ENCODE peak calls at places on chromosomes 3 and 15, in ten cellular contexts. N, L, B, W, I, C, O, M, F and T are unnamed samples.

GRCh38 chr3:131381445-131382291 is at the start of gene NUDT16:
- DNase-seq in N (peak), L (peak), B (peak), W (peak), I (peak), C (peak), O (peak), M (peak), F (peak), T (no peak)

GRCh38 chr3:189316296-189317019 is 144.7 kb downstream of the TPRG1 start:
- DNase-seq in N (peak), L (peak), B (peak), W (no peak), I (peak), C (peak), O (no peak), M (no peak), F (no peak), T (no peak)

GRCh38 chr15:81400640-81401236 is 26.7 kb upstream of the TMC3 start:
- DNase-seq in N (peak), L (peak), B (peak), W (peak), I (peak), C (peak), O (no peak), M (peak), F (no peak), T (peak)

GRCh38 chr3:152073267-152073666 is 195.5 kb upstream of the MBNL1 start:
- DNase-seq in N (no peak), L (no peak), B (no peak), W (no peak), I (no peak), C (peak), O (no peak), M (no peak), F (no peak), T (no peak)

GRCh38 chr3:65689436-65689835 is 349.3 kb downstream of the MAGI1 start:
- DNase-seq in N (no peak), L (no peak), B (no peak), W (no peak), I (peak), C (no peak), O (no peak), M (no peak), F (no peak), T (no peak)

GRCh38 chr3:74139648-74140047 is 474.8 kb downstream of the CNTN3 start:
- DNase-seq in N (no peak), L (no peak), B (no peak), W (no peak), I (peak), C (peak), O (no peak), M (peak), F (no peak), T (no peak)

GRCh38 chr3:13015286-13016082 is 57.7 kb downstream of the IQSEC1 start:
- DNase-seq in N (no peak), L (no peak), B (no peak), W (no peak), I (peak), C (peak), O (peak), M (no peak), F (no peak), T (peak)

GRCh38 chr15:84840255-84840654 is 23.1 kb downstream of the ALPK3 start:
- DNase-seq in N (no peak), L (no peak), B (no peak), W (no peak), I (no peak), C (no peak), O (no peak), M (no peak), F (no peak), T (no peak)

GRCh38 chr3:11671648-11672100 is 28.0 kb upstream of the VGLL4 start:
- DNase-seq in N (peak), L (no peak), B (no peak), W (peak), I (no peak), C (no peak), O (no peak), M (peak), F (no peak), T (no peak)

GRCh38 chr3:127288921-127289645 is 1.2 kb upstream of the PRR20G start:
- DNase-seq in N (no peak), L (no peak), B (no peak), W (no peak), I (no peak), C (peak), O (no peak), M (no peak), F (no peak), T (no peak)

GRCh38 chr3:7074217-7074616 is 213.3 kb downstream of the GRM7 start:
- DNase-seq in N (no peak), L (no peak), B (no peak), W (no peak), I (no peak), C (peak), O (no peak), M (no peak), F (no peak), T (no peak)

GRCh38 chr3:114685053-114685630 is 391.3 kb downstream of the TIGIT start:
- DNase-seq in N (no peak), L (no peak), B (no peak), W (no peak), I (no peak), C (no peak), O (no peak), M (no peak), F (no peak), T (no peak)

GRCh38 chr3:120331071-120331470 is 18.1 kb downstream of the LRRC58 start:
- DNase-seq in N (no peak), L (no peak), B (no peak), W (no peak), I (no peak), C (no peak), O (no peak), M (no peak), F (no peak), T (no peak)

GRCh38 chr3:43632986-43633385 is 11.2 kb upstream of the ANO10 start:
- DNase-seq in N (no peak), L (no peak), B (no peak), W (no peak), I (no peak), C (no peak), O (no peak), M (no peak), F (no peak), T (no peak)

GRCh38 chr3:194233150-194233549 is 97.2 kb downstream of the HES1 start:
- DNase-seq in N (no peak), L (no peak), B (no peak), W (no peak), I (no peak), C (no peak), O (no peak), M (no peak), F (no peak), T (no peak)

GRCh38 chr3:194532591-194532990 is 45.8 kb upstream of the ATP13A3 start:
- DNase-seq in N (no peak), L (peak), B (no peak), W (no peak), I (no peak), C (no peak), O (no peak), M (no peak), F (no peak), T (no peak)

GRCh38 chr15:32796856-32797255 is 79.1 kb downstream of the GREM1 start:
- DNase-seq in N (no peak), L (no peak), B (no peak), W (no peak), I (no peak), C (no peak), O (no peak), M (no peak), F (no peak), T (no peak)

GRCh38 chr3:177460100-177460499 is 262.8 kb upstream of the TBL1XR1 start:
- DNase-seq in N (no peak), L (no peak), B (no peak), W (no peak), I (no peak), C (no peak), O (no peak), M (no peak), F (no peak), T (no peak)

GRCh38 chr3:36175916-36176461 is 204.3 kb upstream of the STAC start:
- DNase-seq in N (no peak), L (no peak), B (no peak), W (no peak), I (peak), C (no peak), O (no peak), M (no peak), F (no peak), T (no peak)

GRCh38 chr15:69591905-69592508 is 139.4 kb downstream of the RPLP1 start:
- DNase-seq in N (peak), L (no peak), B (peak), W (no peak), I (no peak), C (peak), O (no peak), M (no peak), F (no peak), T (no peak)

GRCh38 chr3:127867986-127868385 is 45.7 kb upstream of the MGLL start:
- DNase-seq in N (peak), L (peak), B (no peak), W (peak), I (no peak), C (no peak), O (no peak), M (no peak), F (no peak), T (no peak)

GRCh38 chr3:59730608-59731007 is 680.8 kb upstream of the CFAP20DC start:
- DNase-seq in N (no peak), L (no peak), B (no peak), W (no peak), I (no peak), C (no peak), O (no peak), M (no peak), F (no peak), T (no peak)

GRCh38 chr3:140593766-140594165 is 84.1 kb upstream of the TRIM42 start:
- DNase-seq in N (no peak), L (no peak), B (no peak), W (no peak), I (no peak), C (no peak), O (no peak), M (no peak), F (no peak), T (no peak)

GRCh38 chr15:94991718-94992117 is 760.4 kb downstream of the MCTP2 start:
- DNase-seq in N (no peak), L (no peak), B (no peak), W (no peak), I (no peak), C (no peak), O (no peak), M (no peak), F (no peak), T (no peak)

GRCh38 chr3:14266361-14266760 is 87.7 kb downstream of the LSM3 start:
- DNase-seq in N (no peak), L (peak), B (no peak), W (peak), I (no peak), C (no peak), O (no peak), M (no peak), F (no peak), T (no peak)

GRCh38 chr3:31960793-31961431 is 20.1 kb downstream of the OSBPL10 start:
- DNase-seq in N (peak), L (peak), B (peak), W (no peak), I (no peak), C (peak), O (no peak), M (no peak), F (no peak), T (peak)